ENCODE peak calls at places on chromosomes 11 and 22, in five cellular contexts. A is lower leg skin, J is spleen, V is sigmoid colon, W is A549. P is an unnamed sample.

GRCh38 chr11:59551651-59552521 is 40.5 kb downstream of the OR4D9 start:
- DNase-seq in W (no peak), A (peak; percentile 83), V (peak; percentile 78), J (no peak), P (no peak)

GRCh38 chr22:22404598-22405284 is 103.8 kb downstream of the ZNF280B start:
- DNase-seq in J (peak; percentile 90), V (no peak), A (peak; percentile 56), W (no peak), P (no peak)

GRCh38 chr22:11627436-11627797 is 3900.6 kb upstream of the OR11H1 start:
- DNase-seq in V (no peak), J (peak; percentile 80), A (no peak), W (no peak), P (no peak)

GRCh38 chr22:42397332-42398246 is 34.6 kb downstream of the NFAM1 start:
- DNase-seq in A (no peak), V (peak; percentile 81), W (no peak), J (peak; percentile 87), P (no peak)

GRCh38 chr22:46229701-46230100 is 20.4 kb downstream of the CDPF1 start:
- DNase-seq in W (no peak), A (no peak), J (no peak), V (no peak), P (no peak)

GRCh38 chr22:27667121-27667843 is 134.3 kb downstream of the MN1 start:
- DNase-seq in A (no peak), J (peak; percentile 44), W (no peak), V (no peak), P (no peak)

GRCh38 chr22:25219948-25220442 is 556 bp downstream of the CRYBB2 start:
- DNase-seq in A (no peak), V (no peak), J (no peak), W (no peak), P (no peak)

GRCh38 chr11:17983569-17983968 is 29.3 kb downstream of the SERGEF start:
- DNase-seq in A (no peak), J (no peak), W (no peak), V (no peak), P (no peak)

GRCh38 chr11:12166299-12167092 is 56.1 kb downstream of the MICAL2 start:
- DNase-seq in W (no peak), J (no peak), A (peak; percentile 42), V (no peak), P (no peak)

GRCh38 chr11:133038850-133039249 is 493.5 kb downstream of the OPCML start:
- DNase-seq in V (no peak), W (no peak), A (peak; percentile 32), J (no peak), P (no peak)

GRCh38 chr11:112540261-112540660 is 279.6 kb upstream of the PLET1 start:
- DNase-seq in V (no peak), J (no peak), A (no peak), W (no peak), P (no peak)

GRCh38 chr22:27445876-27446275 is 355.7 kb downstream of the MN1 start:
- DNase-seq in J (no peak), V (peak; percentile 86), A (no peak), W (no peak), P (no peak)

GRCh38 chr11:11978792-11979486 is 29.5 kb downstream of the DKK3 start:
- DNase-seq in W (no peak), A (peak; percentile 90), V (peak; percentile 94), J (peak; percentile 33), P (peak; percentile 73)

GRCh38 chr11:31956310-31956709 is 134.6 kb upstream of the RCN1 start:
- DNase-seq in J (no peak), W (no peak), A (no peak), V (no peak), P (no peak)

GRCh38 chr11:17443926-17444690 is 32.5 kb downstream of the ABCC8 start:
- DNase-seq in W (no peak), A (no peak), J (no peak), V (no peak), P (no peak)

GRCh38 chr11:102341844-102342318 is 5.1 kb upstream of the BIRC2 start:
- DNase-seq in W (peak; percentile 68), A (peak; percentile 89), V (peak; percentile 89), J (no peak), P (peak; percentile 66)

GRCh38 chr22:44023404-44024287 is 456 bp upstream of the PARVB start:
- DNase-seq in J (peak; percentile 89), V (no peak), A (no peak), W (no peak), P (peak; percentile 57)

GRCh38 chr11:67417425-67417824 is 1.9 kb downstream of the CARNS1 start:
- DNase-seq in J (no peak), V (no peak), W (no peak), A (no peak), P (no peak)

GRCh38 chr22:17217179-17217578 is 2.1 kb downstream of the ADA2 start:
- DNase-seq in J (no peak), W (no peak), V (no peak), A (no peak), P (no peak)

GRCh38 chr11:47177846-47178245 is 1.2 kb upstream of the ARFGAP2 start:
- DNase-seq in W (no peak), J (peak; percentile 89), V (peak; percentile 77), A (no peak), P (no peak)

GRCh38 chr11:35923452-35923851 is 20.4 kb upstream of the LDLRAD3 start:
- DNase-seq in A (no peak), J (no peak), W (no peak), V (no peak), P (no peak)

GRCh38 chr11:100068116-100068515 is 619.0 kb upstream of the ARHGAP42 start:
- DNase-seq in J (no peak), A (no peak), V (no peak), W (no peak), P (no peak)

GRCh38 chr22:23500508-23501208 is 79.4 kb downstream of the IGLL1 start:
- DNase-seq in V (peak; percentile 35), J (no peak), A (peak; percentile 81), W (no peak), P (no peak)

GRCh38 chr11:92324890-92325289 is 100.3 kb downstream of the FAT3 start:
- DNase-seq in V (no peak), A (no peak), J (no peak), W (no peak), P (no peak)

GRCh38 chr11:20964985-20965384 is 295.6 kb downstream of the NELL1 start:
- DNase-seq in A (no peak), J (no peak), V (no peak), W (no peak), P (no peak)

GRCh38 chr11:57491371-57492061 is 24.0 kb downstream of the SLC43A1 start:
- DNase-seq in W (no peak), A (no peak), V (no peak), J (peak; percentile 78), P (no peak)

GRCh38 chr22:48900626-48901025 is 927.0 kb downstream of the BRD1 start:
- DNase-seq in A (peak; percentile 48), V (no peak), J (no peak), W (no peak), P (no peak)

GRCh38 chr22:19871023-19871844 is 16.6 kb upstream of the GNB1L start:
- DNase-seq in A (peak; percentile 80), W (no peak), J (peak; percentile 59), V (peak; percentile 55), P (no peak)

GRCh38 chr11:113602483-113602882 is 103.6 kb downstream of the TMPRSS5 start:
- DNase-seq in V (no peak), J (no peak), A (no peak), W (no peak), P (no peak)

DNA sequence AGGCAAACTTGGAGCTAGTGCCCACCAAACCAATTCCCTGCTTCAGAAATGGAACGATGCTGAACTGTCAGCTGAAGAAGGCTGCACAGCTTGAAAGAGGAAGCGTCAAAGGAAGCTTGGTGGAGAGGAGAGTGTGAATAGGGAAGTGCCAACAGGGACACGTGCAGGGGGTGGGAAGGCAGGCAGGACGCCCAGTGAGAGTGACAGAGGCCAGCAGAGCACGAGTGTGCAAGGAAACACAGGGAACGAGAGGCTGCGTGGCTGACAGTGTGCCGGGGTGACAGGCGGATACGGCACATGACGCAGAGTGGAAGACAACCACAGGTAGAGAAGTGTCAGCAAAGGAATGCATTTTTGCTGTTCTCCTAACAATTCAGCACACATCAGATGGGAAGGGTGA is 196.4 kb downstream of the LARGE1 start:
- DNase-seq in W (no peak), A (no peak), J (no peak), V (no peak), P (no peak)
- TF ChIP-seq POLR2A in W (no peak), A (no peak), J (no peak), V (no peak), P (no peak)

DNA sequence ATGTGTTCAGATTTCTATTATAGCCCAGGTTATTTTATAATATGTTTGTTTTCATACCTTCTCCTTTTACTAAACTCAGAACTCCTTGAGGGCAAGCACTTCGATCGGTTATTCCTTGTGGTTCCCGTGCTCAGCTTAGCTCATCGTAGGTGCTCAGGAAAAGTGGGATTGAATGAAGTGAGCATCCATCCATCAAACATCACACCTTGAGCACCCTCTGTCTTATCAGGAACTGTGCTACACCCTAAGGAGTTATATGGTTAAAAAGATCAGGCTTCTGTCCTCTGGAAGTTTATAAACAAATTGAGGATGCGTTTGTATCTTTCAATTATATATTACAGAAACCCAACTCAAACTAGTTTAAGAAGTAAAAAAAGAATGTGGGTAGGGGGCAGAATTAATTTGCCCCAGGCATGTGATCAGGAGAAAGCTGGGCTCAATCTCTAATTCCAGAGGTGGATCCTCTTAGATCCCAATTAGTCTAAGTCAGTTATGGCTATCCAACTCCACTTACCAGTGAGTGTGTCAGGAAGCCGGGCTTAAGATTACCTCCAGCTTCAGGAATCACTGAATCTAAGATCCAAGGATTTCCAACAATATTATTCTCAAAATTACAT is 59.9 kb upstream of the RRAS2 start:
- DNase-seq in J (no peak), W (peak; percentile 67), V (no peak), A (no peak), P (no peak)
- TF ChIP-seq CTCF in J (peak; percentile 32), W (peak; percentile 65), V (no peak), A (no peak), P (no peak)

GRCh38 chr22:30247561-30247960 is 1.0 kb upstream of the LIF start:
- DNase-seq in J (no peak), W (no peak), A (no peak), V (no peak), P (no peak)
- TF ChIP-seq POLR2A in J (no peak), W (no peak), A (no peak), V (no peak), P (no peak)

DNA sequence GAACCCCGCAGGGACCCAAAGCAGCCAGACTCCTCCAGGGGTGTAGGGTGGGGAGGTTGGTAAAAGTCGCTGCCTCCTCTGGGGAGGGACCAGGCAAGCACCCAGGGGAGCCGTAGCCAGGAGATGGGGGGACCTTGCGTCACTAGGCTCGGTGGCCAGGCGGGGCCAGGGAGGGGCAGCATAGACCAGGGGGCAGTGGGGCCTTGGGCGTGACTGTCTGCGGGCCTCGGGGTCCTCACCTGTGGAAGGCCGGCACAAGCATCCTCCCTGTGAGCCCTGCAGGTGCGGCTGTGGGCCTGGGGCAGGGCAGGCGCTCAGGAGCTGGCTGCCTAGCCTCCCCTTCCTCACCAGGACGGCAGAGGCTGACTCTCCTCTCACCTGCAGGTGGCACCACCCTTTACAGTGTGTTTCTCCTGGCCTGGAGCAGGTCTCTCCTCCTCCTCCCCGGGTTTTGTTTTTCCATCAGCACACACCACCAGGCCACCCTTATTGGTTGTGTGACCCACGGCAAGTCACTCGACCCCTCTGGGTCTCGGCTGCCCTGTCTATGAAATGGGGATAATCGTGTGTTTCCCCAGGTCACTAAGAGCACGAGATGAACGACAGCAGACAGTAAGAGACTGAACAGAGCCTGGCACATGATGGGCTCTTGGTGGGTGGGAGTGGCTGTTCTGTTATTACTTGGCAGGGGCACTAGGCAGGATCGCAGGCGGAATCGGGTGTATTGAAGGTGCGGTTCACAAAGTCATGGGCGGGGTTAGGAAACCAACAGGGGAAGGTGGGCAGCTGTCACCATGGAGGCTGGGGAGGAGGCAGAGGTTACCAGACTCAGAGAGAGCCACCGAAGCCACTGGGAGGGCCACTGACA is 52.7 kb downstream of the FLRT1 start:
- DNase-seq in W (peak; percentile 53), A (no peak), V (no peak), J (no peak), P (no peak)
- TF ChIP-seq CTCF in W (peak; percentile 46), A (no peak), V (no peak), J (no peak), P (peak; percentile 11)

P was measured in gastrocnemius medialis.